ENCODE peak calls at places on chromosome 12, in seven cellular contexts. One of them, this sample, is unnamed.
A peak's percentile ranks its signal among the peaks of the same experiment; 100 is the strongest.

GRCh38 chr12:105315726-105316125 is 14.8 kb upstream of the C12orf75 start:
- DNase-seq in SK-N-SH: no peak
- DNase-seq in HCT116: no peak
- DNase-seq in GM12878: no peak
- DNase-seq in K562: no peak
- DNase-seq in H1: no peak
- DNase-seq in HepG2: no peak
- DNase-seq in this sample: no peak

GRCh38 chr12:75196408-75196807 is 13.2 kb downstream of the KCNC2 start:
- DNase-seq in K562: no peak
- DNase-seq in GM12878: no peak
- DNase-seq in HCT116: no peak
- DNase-seq in SK-N-SH: no peak
- DNase-seq in H1: no peak
- DNase-seq in HepG2: no peak
- DNase-seq in this sample: no peak

GRCh38 chr12:132946507-132946820 is 9.6 kb downstream of the ZNF605 start:
- DNase-seq in K562: no peak
- DNase-seq in HCT116: no peak
- DNase-seq in H1: no peak
- DNase-seq in SK-N-SH: no peak
- DNase-seq in GM12878: no peak
- DNase-seq in HepG2: no peak
- DNase-seq in this sample: no peak

GRCh38 chr12:118715647-118716046 is 265.7 kb upstream of the SRRM4 start:
- DNase-seq in HepG2: no peak
- DNase-seq in GM12878: no peak
- DNase-seq in K562: no peak
- DNase-seq in SK-N-SH: no peak
- DNase-seq in HCT116: no peak
- DNase-seq in H1: no peak
- DNase-seq in this sample: no peak

GRCh38 chr12:57888407-57889157 is 42.1 kb upstream of the CTDSP2 start:
- DNase-seq in H1: no peak
- DNase-seq in GM12878: no peak
- DNase-seq in SK-N-SH: no peak
- DNase-seq in HepG2: no peak
- DNase-seq in HCT116: no peak
- DNase-seq in K562: no peak
- DNase-seq in this sample: no peak

GRCh38 chr12:115572440-115572839 is 705.1 kb downstream of the MED13L start:
- DNase-seq in K562: no peak
- DNase-seq in HepG2: no peak
- DNase-seq in SK-N-SH: no peak
- DNase-seq in GM12878: peak; percentile 86
- DNase-seq in H1: no peak
- DNase-seq in HCT116: no peak
- DNase-seq in this sample: no peak

GRCh38 chr12:13436696-13437391 is 240.3 kb downstream of the EMP1 start:
- DNase-seq in K562: peak; percentile 73
- DNase-seq in HCT116: no peak
- DNase-seq in GM12878: no peak
- DNase-seq in H1: no peak
- DNase-seq in SK-N-SH: peak; percentile 20
- DNase-seq in HepG2: no peak
- DNase-seq in this sample: no peak

GRCh38 chr12:45354399-45354798 is 138.5 kb downstream of the ANO6 start:
- DNase-seq in K562: no peak
- DNase-seq in SK-N-SH: no peak
- DNase-seq in HepG2: no peak
- DNase-seq in H1: no peak
- DNase-seq in GM12878: peak; percentile 21
- DNase-seq in HCT116: no peak
- DNase-seq in this sample: no peak

GRCh38 chr12:9066183-9066623 is 49.5 kb downstream of the A2M start:
- DNase-seq in H1: no peak
- DNase-seq in HCT116: no peak
- DNase-seq in SK-N-SH: no peak
- DNase-seq in K562: no peak
- DNase-seq in HepG2: no peak
- DNase-seq in GM12878: no peak
- DNase-seq in this sample: no peak

GRCh38 chr12:107418976-107419375 is 266.6 kb upstream of the PWP1 start:
- DNase-seq in K562: no peak
- DNase-seq in HCT116: no peak
- DNase-seq in H1: no peak
- DNase-seq in SK-N-SH: no peak
- DNase-seq in GM12878: no peak
- DNase-seq in HepG2: no peak
- DNase-seq in this sample: no peak

GRCh38 chr12:25051171-25051570 is 102.3 kb upstream of the BCAT1 start:
- DNase-seq in SK-N-SH: no peak
- DNase-seq in H1: no peak
- DNase-seq in K562: no peak
- DNase-seq in HCT116: no peak
- DNase-seq in GM12878: no peak
- DNase-seq in HepG2: no peak
- DNase-seq in this sample: no peak

GRCh38 chr12:11621797-11622423 is 27.6 kb upstream of the ETV6 start:
- DNase-seq in HepG2: peak; percentile 29
- DNase-seq in K562: peak; percentile 21
- DNase-seq in H1: no peak
- DNase-seq in HCT116: no peak
- DNase-seq in SK-N-SH: no peak
- DNase-seq in GM12878: no peak
- DNase-seq in this sample: no peak

GRCh38 chr12:78101946-78102635 is 271.4 kb downstream of the NAV3 start:
- DNase-seq in SK-N-SH: no peak
- DNase-seq in HCT116: peak; percentile 6
- DNase-seq in H1: no peak
- DNase-seq in K562: no peak
- DNase-seq in GM12878: no peak
- DNase-seq in HepG2: no peak
- DNase-seq in this sample: no peak

GRCh38 chr12:122839907-122840554 is 4.8 kb downstream of the HIP1R start:
- DNase-seq in HepG2: no peak
- DNase-seq in HCT116: no peak
- DNase-seq in GM12878: no peak
- DNase-seq in K562: no peak
- DNase-seq in H1: no peak
- DNase-seq in SK-N-SH: no peak
- DNase-seq in this sample: no peak

GRCh38 chr12:10849425-10849878 is at the start of gene PRR4:
- DNase-seq in SK-N-SH: no peak
- DNase-seq in H1: no peak
- DNase-seq in HepG2: no peak
- DNase-seq in HCT116: no peak
- DNase-seq in K562: no peak
- DNase-seq in GM12878: no peak
- DNase-seq in this sample: no peak

GRCh38 chr12:61781021-61781581 is 479.1 kb upstream of the USP15 start:
- DNase-seq in GM12878: no peak
- DNase-seq in K562: no peak
- DNase-seq in HepG2: no peak
- DNase-seq in SK-N-SH: no peak
- DNase-seq in HCT116: no peak
- DNase-seq in H1: no peak
- DNase-seq in this sample: no peak

GRCh38 chr12:104094284-104094683 is 30.0 kb downstream of the HCFC2 start:
- DNase-seq in GM12878: no peak
- DNase-seq in SK-N-SH: no peak
- DNase-seq in HepG2: no peak
- DNase-seq in H1: no peak
- DNase-seq in K562: no peak
- DNase-seq in HCT116: no peak
- DNase-seq in this sample: no peak

GRCh38 chr12:54419088-54419887 is at the start of gene ITGA5:
- DNase-seq in GM12878: no peak
- DNase-seq in H1: no peak
- DNase-seq in HCT116: peak; percentile 18
- DNase-seq in HepG2: no peak
- DNase-seq in K562: peak; percentile 79
- DNase-seq in SK-N-SH: peak; percentile 58
- DNase-seq in this sample: peak; percentile 91

GRCh38 chr12:8668441-8668840 is 5.8 kb upstream of the MFAP5 start:
- DNase-seq in GM12878: no peak
- DNase-seq in HepG2: no peak
- DNase-seq in K562: no peak
- DNase-seq in SK-N-SH: no peak
- DNase-seq in HCT116: no peak
- DNase-seq in H1: no peak
- DNase-seq in this sample: no peak

GRCh38 chr12:57451233-57451778 is 3.8 kb upstream of the INHBE start:
- DNase-seq in SK-N-SH: no peak
- DNase-seq in H1: no peak
- DNase-seq in HepG2: peak; percentile 94
- DNase-seq in GM12878: no peak
- DNase-seq in HCT116: no peak
- DNase-seq in K562: no peak
- DNase-seq in this sample: no peak

GRCh38 chr12:97063292-97063935 is 156.4 kb downstream of the NEDD1 start:
- DNase-seq in SK-N-SH: no peak
- DNase-seq in K562: no peak
- DNase-seq in HepG2: no peak
- DNase-seq in H1: no peak
- DNase-seq in GM12878: no peak
- DNase-seq in HCT116: no peak
- DNase-seq in this sample: no peak

GRCh38 chr12:42507589-42507988 is 82.0 kb downstream of the PRICKLE1 start:
- DNase-seq in HepG2: no peak
- DNase-seq in HCT116: no peak
- DNase-seq in H1: no peak
- DNase-seq in K562: no peak
- DNase-seq in GM12878: no peak
- DNase-seq in SK-N-SH: peak; percentile 38
- DNase-seq in this sample: no peak

GRCh38 chr12:132904718-132905328 is 17.4 kb upstream of the CHFR start:
- DNase-seq in K562: peak; percentile 48
- DNase-seq in H1: peak; percentile 75
- DNase-seq in GM12878: no peak
- DNase-seq in HCT116: no peak
- DNase-seq in SK-N-SH: peak; percentile 75
- DNase-seq in HepG2: no peak
- DNase-seq in this sample: peak; percentile 70

GRCh38 chr12:6765048-6765633 is 1.0 kb upstream of the PTMS start:
- DNase-seq in H1: no peak
- DNase-seq in GM12878: no peak
- DNase-seq in SK-N-SH: no peak
- DNase-seq in HCT116: no peak
- DNase-seq in HepG2: no peak
- DNase-seq in K562: peak; percentile 85
- DNase-seq in this sample: no peak

GRCh38 chr12:32226768-32227167 is 120.1 kb downstream of the BICD1 start:
- DNase-seq in HepG2: no peak
- DNase-seq in H1: no peak
- DNase-seq in GM12878: no peak
- DNase-seq in K562: no peak
- DNase-seq in SK-N-SH: no peak
- DNase-seq in HCT116: no peak
- DNase-seq in this sample: no peak
- TF ChIP-seq JUND in HepG2: no peak
- TF ChIP-seq JUND in H1: no peak
- TF ChIP-seq JUND in GM12878: no peak
- TF ChIP-seq JUND in K562: no peak
- TF ChIP-seq JUND in SK-N-SH: no peak
- TF ChIP-seq JUND in HCT116: no peak
- TF ChIP-seq JUND in this sample: no peak

GRCh38 chr12:50187084-50187900 is 20.1 kb upstream of the CERS5 start:
- DNase-seq in GM12878: peak; percentile 47
- DNase-seq in SK-N-SH: no peak
- DNase-seq in HepG2: no peak
- DNase-seq in K562: no peak
- DNase-seq in H1: no peak
- DNase-seq in HCT116: no peak
- DNase-seq in this sample: no peak
- TF ChIP-seq JUND in GM12878: no peak
- TF ChIP-seq JUND in SK-N-SH: peak; percentile 36
- TF ChIP-seq JUND in HepG2: no peak
- TF ChIP-seq JUND in K562: no peak
- TF ChIP-seq JUND in H1: no peak
- TF ChIP-seq JUND in HCT116: no peak
- TF ChIP-seq JUND in this sample: no peak

DNA sequence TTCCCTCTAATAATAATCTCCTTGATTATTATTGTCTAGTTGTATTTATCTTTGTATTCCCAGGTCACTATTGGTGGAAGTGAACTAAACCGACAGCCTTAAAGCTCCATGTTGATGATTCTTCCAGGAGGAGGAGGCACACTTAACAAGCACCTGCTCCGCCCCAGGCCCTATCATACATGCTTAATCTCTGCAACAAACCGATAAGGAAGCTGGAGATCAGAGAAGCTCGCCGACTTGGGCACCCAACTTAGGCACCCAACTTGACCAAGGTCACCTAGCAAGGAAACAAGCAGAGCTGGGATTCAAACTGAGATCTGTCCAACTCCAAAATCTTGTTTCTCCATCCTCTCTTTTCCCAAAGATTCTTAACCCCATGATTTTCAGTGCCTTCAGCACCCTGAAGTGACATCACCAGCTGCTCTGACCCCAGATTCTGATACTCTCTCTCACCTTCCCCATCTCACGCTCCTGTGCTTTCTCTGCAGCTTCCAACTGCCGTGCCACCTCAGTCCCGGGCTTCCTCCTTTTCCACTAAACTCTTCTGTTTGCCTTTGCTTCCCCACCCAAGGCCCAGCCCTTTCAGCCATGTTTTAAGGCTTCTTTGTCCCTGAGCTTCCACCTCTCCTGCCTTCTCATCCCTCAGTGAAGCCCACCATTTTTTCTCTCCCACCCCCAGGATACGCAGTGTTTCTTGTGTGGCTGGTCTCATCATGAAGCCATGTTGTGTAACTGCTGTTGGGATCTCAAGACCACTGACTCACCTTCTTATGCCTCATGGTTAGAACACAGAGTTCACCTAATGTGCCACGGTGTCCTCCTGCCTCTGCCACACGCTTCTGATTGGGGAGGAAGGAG is 6.6 kb upstream of the KRT18 start:
- DNase-seq in SK-N-SH: no peak
- DNase-seq in HepG2: no peak
- DNase-seq in HCT116: no peak
- DNase-seq in H1: no peak
- DNase-seq in K562: no peak
- DNase-seq in GM12878: no peak
- DNase-seq in this sample: no peak
- TF ChIP-seq JUND in SK-N-SH: no peak
- TF ChIP-seq JUND in HepG2: no peak
- TF ChIP-seq JUND in HCT116: no peak
- TF ChIP-seq JUND in H1: no peak
- TF ChIP-seq JUND in K562: no peak
- TF ChIP-seq JUND in GM12878: no peak
- TF ChIP-seq JUND in this sample: no peak

GRCh38 chr12:102484017-102484731 is 3.8 kb upstream of the IGF1 start:
- DNase-seq in SK-N-SH: peak; percentile 45
- DNase-seq in HepG2: peak; percentile 26
- DNase-seq in K562: peak; percentile 73
- DNase-seq in HCT116: peak; percentile 34
- DNase-seq in GM12878: peak; percentile 84
- DNase-seq in H1: no peak
- DNase-seq in this sample: peak; percentile 68
- TF ChIP-seq JUND in SK-N-SH: no peak
- TF ChIP-seq JUND in HepG2: no peak
- TF ChIP-seq JUND in K562: no peak
- TF ChIP-seq JUND in HCT116: no peak
- TF ChIP-seq JUND in GM12878: no peak
- TF ChIP-seq JUND in H1: no peak
- TF ChIP-seq JUND in this sample: no peak

GRCh38 chr12:88570103-88570502 is 10.2 kb downstream of the KITLG start:
- DNase-seq in H1: no peak
- DNase-seq in GM12878: no peak
- DNase-seq in HepG2: no peak
- DNase-seq in HCT116: no peak
- DNase-seq in K562: no peak
- DNase-seq in SK-N-SH: no peak
- DNase-seq in this sample: no peak
- TF ChIP-seq JUND in H1: no peak
- TF ChIP-seq JUND in GM12878: no peak
- TF ChIP-seq JUND in HepG2: no peak
- TF ChIP-seq JUND in HCT116: no peak
- TF ChIP-seq JUND in K562: no peak
- TF ChIP-seq JUND in SK-N-SH: peak; percentile 47
- TF ChIP-seq JUND in this sample: no peak

This sample was measured in T47D.